ENCODE peak calls at places on chromosomes 4 and X, in six cellular contexts. M is upper lobe of right lung, T is GM23248, R is mesendoderm, X is OCI-LY7, J is aorta. E is an unnamed sample.
A peak's percentile ranks its signal among the peaks of the same experiment; 100 is the strongest.

GRCh38 chr4:39825741-39826231 is 127.8 kb downstream of the UBE2K start:
- DNase-seq in M (no peak), T (peak; percentile 50), R (peak; percentile 60), X (no peak), J (no peak), E (peak; percentile 45)

GRCh38 chr4:150656882-150657281 is 74.9 kb downstream of the MAB21L2 start:
- DNase-seq in M (no peak), T (no peak), R (no peak), X (no peak), J (no peak), E (no peak)

GRCh38 chrX:1788300-1788911 is 173.5 kb downstream of the ASMT start:
- DNase-seq in M (no peak), T (no peak), R (no peak), X (no peak), J (no peak), E (no peak)

GRCh38 chr4:185512516-185512915 is 22.8 kb downstream of the PDLIM3 start:
- DNase-seq in M (no peak), T (peak; percentile 83), R (no peak), X (no peak), J (no peak), E (peak; percentile 60)

GRCh38 chr4:185524888-185525863 is 10.1 kb downstream of the PDLIM3 start:
- DNase-seq in M (no peak), T (no peak), R (no peak), X (no peak), J (no peak), E (no peak)

GRCh38 chr4:173014113-173014558 is 154.5 kb upstream of the GALNT7 start:
- DNase-seq in M (no peak), T (peak; percentile 78), R (peak; percentile 93), X (peak; percentile 24), J (peak; percentile 69), E (peak; percentile 58)

GRCh38 chr4:150816491-150816890 is 198.6 kb downstream of the LRBA start:
- DNase-seq in M (no peak), T (no peak), R (no peak), X (no peak), J (no peak), E (peak; percentile 46)

GRCh38 chrX:133792198-133792953 is 193.0 kb downstream of the GPC3 start:
- DNase-seq in M (peak; percentile 66), T (peak; percentile 67), R (peak; percentile 91), X (peak; percentile 54), J (peak; percentile 65), E (peak; percentile 81)

GRCh38 chr4:39415678-39416283 is 9.1 kb downstream of the KLB start:
- DNase-seq in M (no peak), T (peak; percentile 17), R (no peak), X (no peak), J (no peak), E (peak; percentile 43)

GRCh38 chr4:80136238-80136637 is 61.1 kb upstream of the PRDM8 start:
- DNase-seq in M (no peak), T (no peak), R (no peak), X (no peak), J (no peak), E (no peak)

GRCh38 chr4:170030121-170030520 is 3.9 kb upstream of the MFAP3L start:
- DNase-seq in M (no peak), T (peak; percentile 12), R (no peak), X (no peak), J (no peak), E (no peak)

GRCh38 chr4:167428172-167428571 is 193.9 kb upstream of the SPOCK3 start:
- DNase-seq in M (no peak), T (no peak), R (no peak), X (no peak), J (no peak), E (peak; percentile 35)

GRCh38 chrX:17413228-17413627 is 38.2 kb downstream of the NHS start:
- DNase-seq in M (no peak), T (peak; percentile 80), R (no peak), X (no peak), J (no peak), E (peak; percentile 61)

GRCh38 chr4:78534286-78534955 is 17.1 kb upstream of the ANXA3 start:
- DNase-seq in M (no peak), T (peak; percentile 44), R (no peak), X (no peak), J (no peak), E (no peak)

GRCh38 chr4:170026253-170026991 is at the start of gene MFAP3L:
- DNase-seq in M (peak; percentile 95), T (peak; percentile 97), R (peak; percentile 94), X (no peak), J (peak; percentile 92), E (peak; percentile 96)

GRCh38 chr4:5866841-5867782 is 25.8 kb downstream of the CRMP1 start:
- DNase-seq in M (no peak), T (no peak), R (no peak), X (no peak), J (no peak), E (no peak)

GRCh38 chrX:71652405-71652804 is 14.9 kb upstream of the LOC101059915 start:
- DNase-seq in M (no peak), T (peak; percentile 67), R (peak; percentile 55), X (peak; percentile 70), J (no peak), E (peak; percentile 72)

GRCh38 chrX:1564750-1565683 is 26.4 kb upstream of the AKAP17A start:
- DNase-seq in M (peak; percentile 2), T (no peak), R (no peak), X (no peak), J (no peak), E (no peak)

DNA sequence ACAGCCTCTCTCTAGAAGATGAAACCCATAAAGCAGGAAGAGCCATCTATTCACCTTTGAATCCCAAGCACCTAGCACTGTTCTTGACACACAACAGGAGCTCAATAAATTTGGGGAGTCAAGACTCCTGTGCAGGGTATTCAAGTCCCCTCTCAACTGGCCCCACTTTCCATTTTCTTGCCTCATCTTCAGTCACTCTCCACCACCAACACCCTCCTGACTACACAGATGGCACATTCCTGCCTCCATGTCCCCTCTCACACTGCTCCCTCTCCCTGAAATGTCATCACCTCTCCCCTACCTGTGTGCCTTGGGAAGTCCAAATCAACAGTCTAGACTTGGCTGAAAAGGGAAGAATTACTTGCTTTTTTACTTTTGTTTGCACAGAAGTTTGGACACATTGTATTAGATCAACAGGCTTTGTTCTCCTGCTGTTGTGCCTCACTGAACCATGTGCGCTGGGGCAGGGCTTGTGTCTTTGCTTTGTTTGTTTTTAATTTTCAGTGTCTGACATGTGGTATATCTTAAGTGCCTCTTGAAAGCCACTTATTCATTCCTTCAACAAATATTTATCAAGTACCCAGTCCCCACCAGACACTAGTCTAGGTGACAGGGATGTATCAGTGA is 85.1 kb downstream of the APBB2 start:
- DNase-seq in M (no peak), T (no peak), R (no peak), X (no peak), J (no peak), E (no peak)
- H3K4me1 ChIP-seq in M (peaks cover 22% of the 10 kb centered on the region), T (peaks cover 20% of the 10 kb centered on the region), R (peaks cover 14% of the 10 kb centered on the region), X (peaks cover 23% of the 10 kb centered on the region), J (peaks cover 5% of the 10 kb centered on the region), E (peaks cover 29% of the 10 kb centered on the region)

DNA sequence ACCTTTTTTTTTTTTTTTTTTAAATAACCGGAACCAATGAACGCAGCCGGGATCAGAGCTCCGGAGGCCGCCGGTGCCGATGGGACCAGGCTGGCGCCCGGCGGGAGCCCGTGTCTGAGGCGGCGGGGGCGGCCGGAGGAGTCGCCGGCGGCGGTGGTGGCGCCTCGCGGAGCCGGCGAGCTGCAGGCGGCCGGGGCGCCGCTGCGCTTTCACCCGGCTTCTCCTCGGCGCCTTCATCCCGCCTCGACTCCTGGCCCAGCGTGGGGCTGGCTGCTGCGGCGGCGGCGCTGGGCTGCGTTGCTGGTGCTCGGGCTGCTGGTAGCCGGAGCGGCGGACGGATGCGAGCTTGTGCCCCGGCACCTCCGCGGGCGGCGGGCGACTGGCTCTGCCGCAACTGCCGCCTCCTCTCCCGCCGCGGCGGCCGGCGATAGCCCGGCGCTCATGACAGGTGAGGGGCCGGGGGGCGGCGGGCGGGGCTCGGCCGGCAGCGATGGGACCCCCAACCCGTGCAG is 337 bp downstream of the STIM2 start:
- DNase-seq in M (peak; percentile 83), T (peak; percentile 83), R (peak; percentile 65), X (peak; percentile 76), J (peak; percentile 69), E (peak; percentile 75)
- H3K4me1 ChIP-seq in M (peaks cover 53% of the 10 kb centered on the region), T (peaks cover 28% of the 10 kb centered on the region), R (peaks cover 15% of the 10 kb centered on the region), X (peaks cover 35% of the 10 kb centered on the region), J (peaks cover 2% of the 10 kb centered on the region), E (peaks cover 43% of the 10 kb centered on the region)

GRCh38 chrX:37817579-37817978 is 29.8 kb downstream of the DYNLT3 start:
- DNase-seq in M (no peak), T (no peak), R (no peak), X (peak; percentile 72), J (no peak), E (no peak)
- H3K4me1 ChIP-seq in M (no peaks in the 10 kb centered on the region), T (no peaks in the 10 kb centered on the region), R (no peaks in the 10 kb centered on the region), X (peaks cover 96% of the 10 kb centered on the region), J (no peaks in the 10 kb centered on the region), E (no peaks in the 10 kb centered on the region)

GRCh38 chrX:103384672-103385071 is 8.3 kb downstream of the BEX3 start:
- DNase-seq in M (no peak), T (no peak), R (no peak), X (no peak), J (no peak), E (no peak)
- H3K4me1 ChIP-seq in M (no peaks in the 10 kb centered on the region), T (no peaks in the 10 kb centered on the region), R (peaks cover 2% of the 10 kb centered on the region), X (no peaks in the 10 kb centered on the region), J (no peaks in the 10 kb centered on the region), E (peaks cover 16% of the 10 kb centered on the region)

GRCh38 chr4:1784395-1784788 is 8.7 kb upstream of the FGFR3 start:
- DNase-seq in M (no peak), T (no peak), R (no peak), X (no peak), J (no peak), E (no peak)
- H3K4me1 ChIP-seq in M (no peaks in the 10 kb centered on the region), T (no peaks in the 10 kb centered on the region), R (no peaks in the 10 kb centered on the region), X (no peaks in the 10 kb centered on the region), J (no peaks in the 10 kb centered on the region), E (no peaks in the 10 kb centered on the region)

GRCh38 chr4:113643505-113643904 is 118.0 kb downstream of the CAMK2D start:
- DNase-seq in M (no peak), T (no peak), R (no peak), X (no peak), J (no peak), E (no peak)
- H3K4me1 ChIP-seq in M (peaks cover 20% of the 10 kb centered on the region), T (peaks cover 14% of the 10 kb centered on the region), R (peaks cover 2% of the 10 kb centered on the region), X (peaks cover 63% of the 10 kb centered on the region), J (peaks cover 8% of the 10 kb centered on the region), E (peaks cover 53% of the 10 kb centered on the region)

DNA sequence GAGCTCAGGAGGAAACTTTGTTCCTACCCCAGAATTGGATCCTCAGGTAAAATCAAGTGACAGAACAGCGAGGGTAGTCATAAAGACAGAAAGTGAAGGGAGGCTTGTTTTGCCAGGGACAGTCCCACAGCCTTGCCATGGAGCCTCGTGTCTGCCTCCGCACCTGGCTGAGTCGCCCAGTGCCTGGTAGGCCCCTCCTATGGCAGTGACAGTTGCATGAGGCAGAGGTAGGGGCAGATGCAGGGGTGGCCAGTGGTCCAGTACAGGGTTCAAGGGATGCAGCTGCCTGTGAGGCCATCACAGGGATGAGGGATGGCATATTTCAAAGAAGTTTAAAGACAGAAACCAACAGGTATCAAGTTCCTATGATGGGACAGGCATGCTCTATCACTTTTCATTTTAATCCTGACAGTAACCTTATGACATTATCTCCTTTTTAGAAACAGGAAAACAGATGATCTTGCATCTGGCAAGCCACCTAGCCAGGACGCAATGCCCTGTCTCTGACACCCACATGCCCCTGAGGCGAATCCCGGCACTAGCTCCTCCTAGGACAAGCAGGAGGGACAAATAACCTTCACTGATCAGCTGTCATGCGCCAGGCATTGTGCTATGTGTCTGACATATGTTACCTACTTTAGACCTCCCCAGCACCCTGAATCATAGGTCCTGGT is 127.4 kb upstream of the ENPP6 start:
- DNase-seq in M (no peak), T (no peak), R (no peak), X (no peak), J (no peak), E (no peak)
- H3K4me1 ChIP-seq in M (peaks cover 50% of the 10 kb centered on the region), T (no peaks in the 10 kb centered on the region), R (peaks cover 5% of the 10 kb centered on the region), X (peaks cover 77% of the 10 kb centered on the region), J (no peaks in the 10 kb centered on the region), E (peaks cover 40% of the 10 kb centered on the region)

E was measured in adipocyte.